ENCODE peak calls at places on chromosomes 2 and 18, in nine cellular contexts. H is H9, S is HL-60, J is spleen, Q is coronary artery, C is heart right ventricle, D is astrocyte, A is stomach, B is endothelial cell of umbilical vein. Y is an unnamed sample.

GRCh38 chr2:8680931-8681760 is 710 bp upstream of the ID2 start:
- DNase-seq in H (peak; percentile 46), S (peak; percentile 30), J (peak; percentile 89), Q (peak; percentile 87), C (peak; percentile 59), D (peak; percentile 82), A (peak; percentile 73), B (peak; percentile 62), Y (peak; percentile 50)

GRCh38 chr18:34729740-34730338 is 19.7 kb downstream of the DTNA start:
- DNase-seq in H (no peak), S (no peak), J (no peak), Q (no peak), C (no peak), D (no peak), A (no peak), B (no peak), Y (no peak)

GRCh38 chr2:10818986-10819385 is 6.4 kb upstream of the PDIA6 start:
- DNase-seq in H (no peak), S (no peak), J (no peak), Q (no peak), C (no peak), D (no peak), A (no peak), B (no peak), Y (peak; percentile 40)

GRCh38 chr2:187497858-187498463 is 49.9 kb upstream of the CALCRL start:
- DNase-seq in H (no peak), S (no peak), J (no peak), Q (no peak), C (no peak), D (no peak), A (no peak), B (peak; percentile 45), Y (no peak)

GRCh38 chr2:3535794-3536681 is 16.7 kb upstream of the ADI1 start:
- DNase-seq in H (no peak), S (no peak), J (peak; percentile 86), Q (peak; percentile 86), C (peak; percentile 65), D (peak; percentile 92), A (peak; percentile 55), B (peak; percentile 92), Y (peak; percentile 85)

GRCh38 chr18:49585781-49586663 is 24.2 kb downstream of the LIPG start:
- DNase-seq in H (no peak), S (no peak), J (no peak), Q (no peak), C (no peak), D (no peak), A (no peak), B (no peak), Y (no peak)

GRCh38 chr2:43225093-43225787 is 1.2 kb downstream of the ZFP36L2 start:
- DNase-seq in H (peak; percentile 47), S (peak; percentile 86), J (peak; percentile 92), Q (no peak), C (peak; percentile 47), D (peak; percentile 57), A (peak; percentile 67), B (peak; percentile 64), Y (peak; percentile 22)

GRCh38 chr2:216274194-216274593 is 98.1 kb downstream of the MARCHF4 start:
- DNase-seq in H (no peak), S (no peak), J (no peak), Q (no peak), C (no peak), D (peak; percentile 17), A (no peak), B (no peak), Y (no peak)

GRCh38 chr2:226644342-226644957 is 155.2 kb downstream of the IRS1 start:
- DNase-seq in H (no peak), S (no peak), J (no peak), Q (no peak), C (peak; percentile 34), D (peak; percentile 82), A (no peak), B (no peak), Y (peak; percentile 13)

GRCh38 chr18:22250591-22250996 is 81.2 kb downstream of the GATA6 start:
- DNase-seq in H (no peak), S (no peak), J (no peak), Q (no peak), C (no peak), D (peak; percentile 50), A (peak; percentile 36), B (no peak), Y (peak; percentile 17)

GRCh38 chr2:231613054-231613654 is 20.5 kb downstream of the TEX44 start:
- DNase-seq in H (no peak), S (no peak), J (peak; percentile 85), Q (no peak), C (peak; percentile 41), D (no peak), A (no peak), B (no peak), Y (no peak)

GRCh38 chr18:11176416-11176815 is 27.0 kb upstream of the PIEZO2 start:
- DNase-seq in H (no peak), S (no peak), J (no peak), Q (no peak), C (no peak), D (peak; percentile 69), A (no peak), B (no peak), Y (no peak)

GRCh38 chr18:54950221-54950620 is 9.0 kb downstream of the CCDC68 start:
- DNase-seq in H (no peak), S (no peak), J (no peak), Q (no peak), C (no peak), D (no peak), A (peak; percentile 45), B (no peak), Y (no peak)

GRCh38 chr2:234134496-234134895 is 84.0 kb downstream of the SPP2 start:
- DNase-seq in H (no peak), S (no peak), J (no peak), Q (no peak), C (no peak), D (no peak), A (no peak), B (no peak), Y (no peak)

GRCh38 chr2:216535454-216535995 is 36.9 kb downstream of the RPL37A start:
- DNase-seq in H (no peak), S (no peak), J (no peak), Q (peak; percentile 90), C (peak; percentile 78), D (peak; percentile 95), A (no peak), B (peak; percentile 96), Y (no peak)

GRCh38 chr2:195445639-195446038 is 211.4 kb upstream of the SLC39A10 start:
- DNase-seq in H (no peak), S (no peak), J (no peak), Q (no peak), C (no peak), D (no peak), A (no peak), B (no peak), Y (no peak)

GRCh38 chr18:3508576-3509559 is 58.9 kb downstream of the TGIF1 start:
- DNase-seq in H (peak; percentile 42), S (no peak), J (no peak), Q (no peak), C (no peak), D (no peak), A (peak; percentile 32), B (no peak), Y (peak; percentile 55)

GRCh38 chr2:44342854-44343253 is 18.4 kb downstream of the PREPL start:
- DNase-seq in H (no peak), S (no peak), J (no peak), Q (no peak), C (no peak), D (no peak), A (no peak), B (peak; percentile 20), Y (no peak)

GRCh38 chr2:160390544-160391258 is 102.9 kb downstream of the RBMS1 start:
- DNase-seq in H (no peak), S (no peak), J (no peak), Q (no peak), C (no peak), D (peak; percentile 91), A (no peak), B (no peak), Y (peak; percentile 88)

GRCh38 chr2:74740395-74741075 is 86.5 kb downstream of the SEMA4F start:
- DNase-seq in H (peak; percentile 42), S (peak; percentile 81), J (no peak), Q (peak; percentile 79), C (peak; percentile 26), D (peak; percentile 92), A (peak; percentile 79), B (peak; percentile 77), Y (peak; percentile 100)

DNA sequence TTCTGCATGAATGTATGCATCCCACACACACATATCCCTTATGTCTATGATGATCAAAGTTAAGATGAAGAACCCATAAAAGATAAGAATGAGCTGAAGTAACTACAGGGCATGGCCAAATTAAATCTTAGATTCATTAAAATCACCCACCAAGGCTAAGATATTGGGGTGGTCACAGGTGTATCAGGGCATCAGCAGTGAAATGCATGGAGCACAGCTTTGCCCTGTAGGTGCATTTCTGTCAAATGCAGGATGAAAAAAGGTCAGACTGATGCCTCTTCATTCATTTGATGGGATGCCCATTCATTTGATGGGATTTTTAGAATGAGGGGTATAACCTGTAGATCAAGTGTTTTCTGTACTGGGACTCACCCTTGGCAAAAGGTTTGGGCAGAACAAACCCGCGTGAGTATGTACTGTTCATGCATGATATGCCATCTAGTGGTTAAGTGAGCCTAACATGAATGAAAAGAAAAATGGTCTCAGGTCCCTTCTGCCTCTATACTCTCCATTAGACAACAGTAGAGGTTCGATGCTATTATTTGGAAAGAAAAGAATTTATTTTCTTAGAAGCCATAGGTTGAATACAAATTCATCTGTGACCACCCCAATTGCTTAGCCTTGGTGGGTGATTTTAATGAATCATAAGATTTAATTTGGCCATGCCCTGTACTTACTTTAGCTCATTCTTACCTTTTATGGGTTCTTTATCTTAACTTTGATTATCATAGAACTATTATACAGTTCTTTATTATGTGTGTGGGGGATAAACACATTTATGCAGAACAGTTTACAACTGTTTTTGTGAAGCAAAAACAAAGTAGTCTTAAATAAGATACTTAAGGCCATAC is 43.2 kb upstream of the NOSTRIN start:
- DNase-seq in H (no peak), S (no peak), J (no peak), Q (no peak), C (peak; percentile 25), D (peak; percentile 42), A (no peak), B (peak; percentile 58), Y (peak; percentile 13)
- TF ChIP-seq CTCF in H (peak; percentile 70), S (peak; percentile 27), J (peak; percentile 49), Q (peak; percentile 37), C (peak; percentile 77), D (peak; percentile 57), A (peak; percentile 57), B (peak; percentile 40), Y (peak; percentile 79)

GRCh38 chr2:174512345-174512744 is 25.5 kb upstream of the GPR155 start:
- DNase-seq in H (no peak), S (no peak), J (no peak), Q (no peak), C (no peak), D (no peak), A (no peak), B (no peak), Y (no peak)
- H3K27ac ChIP-seq in H (no peak overlapping the region), S (no peak overlapping the region), J (no peak overlapping the region), Q (no peak overlapping the region), C (no peak overlapping the region), D (no peak overlapping the region), A (no peak overlapping the region), B (no peak overlapping the region), Y (no peak overlapping the region)

GRCh38 chr2:46294185-46294836 is 2.9 kb upstream of the EPAS1 start:
- DNase-seq in H (peak; percentile 59), S (no peak), J (no peak), Q (no peak), C (no peak), D (no peak), A (no peak), B (peak; percentile 44), Y (no peak)
- TF ChIP-seq CTCF in H (peak; percentile 67), S (no peak), J (peak; percentile 29), Q (no peak), C (peak; percentile 62), D (no peak), A (peak; percentile 9), B (peak; percentile 10), Y (peak; percentile 63)

GRCh38 chr2:96903809-96904208 is 33.9 kb upstream of the SEMA4C start:
- DNase-seq in H (no peak), S (no peak), J (no peak), Q (no peak), C (no peak), D (no peak), A (no peak), B (no peak), Y (no peak)
- H3K27ac ChIP-seq in H (no peak overlapping the region), S (no peak overlapping the region), J (no peak overlapping the region), Q (no peak overlapping the region), C (no peak overlapping the region), D (no peak overlapping the region), A (no peak overlapping the region), B (no peak overlapping the region), Y (no peak overlapping the region)